ENCODE peak calls at places on chromosomes 13 and 19, in six cellular contexts. X is stimulated activated CD4-positive, alpha-beta T cell treated with anti-CD3 and anti-CD28 coated beads, Interleukin-2, amount 100 ng/mL, for 24 hours; D is right atrium auricular region; O is Kasumi-1; I is T-helper 2 cell treated with Interferon-gamma antibody and Interleukin-4, amounts not matched to agents 5 μg/mL and 100 μg/mL, for 36 hours; M is kidney. Q is an unnamed sample.

GRCh38 chr13:24274452-24274971 is 34.9 kb upstream of the C1QTNF9 start:
- DNase-seq in D (peak), I (peak), O (no peak), M (no peak), X (peak), Q (peak)

GRCh38 chr13:111049791-111050538 is 65.1 kb upstream of the ARHGEF7 start:
- DNase-seq in X (peak), O (peak), M (peak), D (peak), I (no peak), Q (no peak)

GRCh38 chr19:51366999-51367564 is 894 bp upstream of the ETFB start:
- DNase-seq in M (peak), X (peak), I (peak), D (peak), O (peak), Q (no peak)

GRCh38 chr13:30978981-30979956 is 46.8 kb downstream of the TEX26 start:
- DNase-seq in M (peak), I (no peak), D (no peak), X (peak), O (peak), Q (peak)

GRCh38 chr13:110062077-110062776 is 244.7 kb downstream of the COL4A1 start:
- DNase-seq in D (no peak), O (no peak), M (peak), X (no peak), I (no peak), Q (no peak)

GRCh38 chr19:37699057-37699456 is 20.5 kb downstream of the ZNF607 start:
- DNase-seq in I (no peak), O (no peak), X (no peak), M (no peak), D (no peak), Q (no peak)

GRCh38 chr19:11465605-11466004 is 15.2 kb downstream of the ELAVL3 start:
- DNase-seq in I (no peak), X (no peak), O (no peak), M (no peak), D (no peak), Q (no peak)

GRCh38 chr13:32902898-32903297 is 113.3 kb upstream of the KL start:
- DNase-seq in I (no peak), X (no peak), D (peak), M (peak), O (no peak), Q (no peak)

GRCh38 chr19:19744641-19745040 is 11.7 kb upstream of the ZNF14 start:
- DNase-seq in M (no peak), I (no peak), D (no peak), X (no peak), O (no peak), Q (no peak)

GRCh38 chr13:42924290-42924803 is 67.7 kb downstream of the EPSTI1 start:
- DNase-seq in I (no peak), D (no peak), X (no peak), O (no peak), M (no peak), Q (no peak)

GRCh38 chr19:31232220-31232619 is 117.0 kb downstream of the TSHZ3 start:
- DNase-seq in X (no peak), M (no peak), I (no peak), D (no peak), O (no peak), Q (no peak)

GRCh38 chr13:35179494-35179893 is 237.4 kb downstream of the NBEA start:
- DNase-seq in X (no peak), I (no peak), O (no peak), M (no peak), D (no peak), Q (no peak)

GRCh38 chr19:34256835-34257558 is 2.6 kb downstream of the GARRE1 start:
- DNase-seq in I (no peak), M (no peak), D (no peak), X (no peak), O (no peak), Q (no peak)

Q was measured in osteocyte.